ENCODE peak calls at places on chromosomes 3 and 15, in eight cellular contexts. D is sigmoid colon; K is posterior cingulate gyrus; O is lung microvascular endothelial cell; N is putamen; J is NCI-H526; L is CD8-positive, alpha-beta memory T cell; W is amniotic stem cell. T is an unnamed sample.

GRCh38 chr3:50592568-50592967 is 19.0 kb downstream of the CISH start:
- DNase-seq in D (no peak), K (no peak), O (no peak), N (no peak), J (no peak), L (no peak), W (no peak), T (no peak)

GRCh38 chr15:25859838-25860645 is 3.1 kb downstream of the ATP10A start:
- DNase-seq in D (peak), K (no peak), O (no peak), N (no peak), J (no peak), L (peak), W (no peak), T (peak)

GRCh38 chr3:9780451-9780797 is 10.7 kb upstream of the CAMK1 start:
- DNase-seq in D (no peak), K (no peak), O (no peak), N (no peak), J (no peak), L (no peak), W (no peak), T (no peak)

GRCh38 chr3:141878812-141879211 is 2.4 kb downstream of the ATP1B3 start:
- DNase-seq in D (no peak), K (no peak), O (peak), N (no peak), J (peak), L (no peak), W (no peak), T (no peak)

GRCh38 chr3:155553800-155554199 is 191.1 kb downstream of the PLCH1 start:
- DNase-seq in D (no peak), K (no peak), O (no peak), N (no peak), J (no peak), L (no peak), W (no peak), T (no peak)

GRCh38 chr15:39969871-39970270 is 36.0 kb downstream of the EIF2AK4 start:
- DNase-seq in D (peak), K (peak), O (peak), N (peak), J (no peak), L (no peak), W (no peak), T (no peak)

GRCh38 chr3:141905129-141905528 is 28.7 kb downstream of the ATP1B3 start:
- DNase-seq in D (no peak), K (no peak), O (no peak), N (no peak), J (no peak), L (no peak), W (no peak), T (no peak)

GRCh38 chr3:186790261-186790981 is 7.0 kb downstream of the EIF4A2 start:
- DNase-seq in D (no peak), K (no peak), O (peak), N (no peak), J (no peak), L (no peak), W (no peak), T (no peak)

GRCh38 chr3:53123953-53124352 is 6.3 kb downstream of the RFT1 start:
- DNase-seq in D (no peak), K (no peak), O (no peak), N (no peak), J (no peak), L (no peak), W (no peak), T (no peak)

GRCh38 chr3:141266797-141267555 is 35.4 kb downstream of the PXYLP1 start:
- DNase-seq in D (no peak), K (no peak), O (peak), N (no peak), J (no peak), L (peak), W (no peak), T (peak)

GRCh38 chr15:74906193-74906449 is 530 bp downstream of the FAM219B start:
- DNase-seq in D (peak), K (peak), O (peak), N (no peak), J (no peak), L (no peak), W (no peak), T (no peak)

GRCh38 chr3:143979813-143980212 is 8.2 kb downstream of the DIPK2A start:
- DNase-seq in D (no peak), K (no peak), O (no peak), N (no peak), J (no peak), L (no peak), W (no peak), T (no peak)

GRCh38 chr15:61916104-61916503 is 144.1 kb downstream of the VPS13C start:
- DNase-seq in D (no peak), K (no peak), O (peak), N (no peak), J (no peak), L (no peak), W (peak), T (no peak)

GRCh38 chr3:126851382-126851781 is 131.5 kb upstream of the PLXNA1 start:
- DNase-seq in D (peak), K (no peak), O (no peak), N (no peak), J (no peak), L (no peak), W (no peak), T (peak)

GRCh38 chr3:102004561-102004960 is 155.2 kb downstream of the NFKBIZ start:
- DNase-seq in D (no peak), K (no peak), O (peak), N (no peak), J (peak), L (no peak), W (no peak), T (no peak)

GRCh38 chr15:25862469-25863066 is 559 bp downstream of the ATP10A start:
- DNase-seq in D (no peak), K (no peak), O (no peak), N (no peak), J (peak), L (peak), W (no peak), T (no peak)

GRCh38 chr15:59372352-59373211 is at the start of gene MYO1E:
- DNase-seq in D (peak), K (peak), O (peak), N (peak), J (peak), L (peak), W (peak), T (peak)

GRCh38 chr15:55742498-55742926 is 440 bp downstream of the PRTG start:
- DNase-seq in D (peak), K (no peak), O (peak), N (no peak), J (peak), L (no peak), W (peak), T (no peak)

GRCh38 chr3:105518806-105519418 is 152.2 kb downstream of the ALCAM start:
- DNase-seq in D (no peak), K (no peak), O (peak), N (peak), J (peak), L (peak), W (peak), T (no peak)

GRCh38 chr15:85788796-85789495 is 5.8 kb downstream of the KLHL25 start:
- DNase-seq in D (no peak), K (no peak), O (no peak), N (no peak), J (peak), L (no peak), W (no peak), T (no peak)

GRCh38 chr3:13612829-13613228 is 63.9 kb downstream of the FBLN2 start:
- DNase-seq in D (peak), K (no peak), O (no peak), N (no peak), J (no peak), L (no peak), W (no peak), T (no peak)

T was measured in coronary artery.